ENCODE peak calls at places on chromosomes 5 and 9, in six cellular contexts. L, V, J, D, K and I are unnamed samples.

GRCh38 chr5:158340608-158341007 is 481.7 kb upstream of the CLINT1 start:
- DNase-seq in L (no peak), J (no peak), V (no peak), D (no peak), K (no peak), I (no peak)

GRCh38 chr5:157271740-157272271 is 5.9 kb downstream of the CYFIP2 start:
- DNase-seq in L (no peak), D (no peak), K (no peak), J (peak), V (no peak), I (peak)

GRCh38 chr9:6272229-6272597 is 56.0 kb upstream of the TPD52L3 start:
- DNase-seq in K (peak), J (peak), L (peak), V (no peak), D (peak), I (no peak)

GRCh38 chr5:131375351-131375750 is 111.5 kb downstream of the CDC42SE2 start:
- DNase-seq in V (no peak), J (no peak), D (no peak), L (no peak), K (no peak), I (peak)

GRCh38 chr5:154071799-154072781 is 33.3 kb downstream of the MFAP3 start:
- DNase-seq in L (peak), K (peak), D (peak), J (peak), V (peak), I (peak)

GRCh38 chr5:175813943-175814630 is 57.3 kb upstream of the CPLX2 start:
- DNase-seq in L (no peak), K (no peak), D (no peak), J (no peak), V (no peak), I (no peak)

GRCh38 chr5:78221964-78222451 is 72.5 kb downstream of the AP3B1 start:
- DNase-seq in J (no peak), K (peak), V (no peak), L (peak), D (peak), I (peak)

GRCh38 chr5:92980491-92980890 is 600.5 kb downstream of the NR2F1-AS1 start:
- DNase-seq in J (no peak), K (peak), V (no peak), D (no peak), L (peak), I (no peak)

GRCh38 chr9:93119953-93120845 is 13.9 kb downstream of the NINJ1 start:
- DNase-seq in K (peak), J (peak), V (peak), D (peak), L (peak), I (peak)
- TF ChIP-seq CTCF in K (peak), J (peak), V (peak), D (peak), L (peak), I (peak)

DNA sequence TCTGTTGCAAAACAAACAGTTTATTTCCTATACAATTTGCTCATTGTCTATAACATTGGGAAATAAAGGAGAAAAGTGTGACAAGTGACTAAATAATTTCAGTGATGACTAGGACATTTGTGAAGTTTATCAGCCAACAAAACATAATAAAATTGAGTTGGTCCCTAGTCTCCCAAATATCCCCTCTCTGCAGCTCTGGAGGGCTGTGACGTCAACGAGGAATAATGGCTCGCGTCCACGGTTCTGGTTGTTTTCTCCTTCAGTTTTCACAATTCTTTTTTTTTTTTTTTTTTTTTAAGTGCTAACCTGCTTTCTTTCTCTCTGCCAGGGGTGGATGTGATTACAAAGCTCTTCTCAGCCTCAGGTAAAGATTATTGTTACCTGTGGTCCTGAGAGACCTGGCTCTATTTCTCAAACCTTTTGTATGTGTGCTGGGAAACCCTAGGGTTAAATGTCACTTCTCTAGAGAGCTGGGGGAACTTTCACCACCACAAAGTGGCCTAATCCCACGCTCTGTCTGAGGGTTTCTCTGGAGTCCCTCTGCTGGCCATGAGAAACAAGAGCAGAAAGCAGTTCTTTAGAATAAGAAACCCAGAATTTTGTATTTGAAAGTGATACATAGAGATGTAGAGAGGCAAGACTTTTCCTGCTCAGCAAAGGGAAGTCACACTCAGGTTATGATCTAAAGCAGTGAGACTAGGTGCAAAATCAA is 36.2 kb upstream of the ANKRD55 start:
- DNase-seq in K (peak), L (peak), J (no peak), V (no peak), D (peak), I (peak)
- TF ChIP-seq CTCF in K (peak), L (peak), J (peak), V (peak), D (peak), I (no peak)

GRCh38 chr5:51829691-51830090 is 446.4 kb downstream of the ISL1 start:
- DNase-seq in J (no peak), L (no peak), D (peak), K (no peak), V (no peak), I (no peak)

GRCh38 chr5:51832934-51833470 is 449.8 kb downstream of the ISL1 start:
- DNase-seq in K (no peak), L (no peak), D (no peak), V (no peak), J (no peak), I (no peak)

DNA sequence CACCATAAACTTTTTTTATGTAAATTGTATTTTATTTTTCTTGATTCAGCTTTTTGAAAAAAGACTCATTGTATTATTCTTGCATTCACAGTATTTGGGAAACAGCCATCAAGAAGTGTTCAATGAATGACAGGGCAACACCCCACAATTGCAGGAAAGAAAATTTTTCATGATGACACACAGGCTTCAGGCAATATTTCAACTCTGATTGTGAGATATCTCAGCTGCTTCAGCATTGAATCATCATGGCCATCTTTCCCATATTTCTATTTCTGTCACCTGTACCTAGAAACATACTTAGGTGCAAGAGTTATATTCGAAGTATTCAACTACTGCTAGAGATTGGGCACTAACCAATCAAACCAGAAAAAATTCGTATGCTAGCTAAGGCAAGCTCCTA is 446.0 kb downstream of the ISL1 start:
- DNase-seq in V (no peak), L (peak), J (no peak), D (no peak), K (no peak), I (no peak)
- TF ChIP-seq CTCF in V (no peak), L (no peak), J (no peak), D (no peak), K (no peak), I (no peak)

DNA sequence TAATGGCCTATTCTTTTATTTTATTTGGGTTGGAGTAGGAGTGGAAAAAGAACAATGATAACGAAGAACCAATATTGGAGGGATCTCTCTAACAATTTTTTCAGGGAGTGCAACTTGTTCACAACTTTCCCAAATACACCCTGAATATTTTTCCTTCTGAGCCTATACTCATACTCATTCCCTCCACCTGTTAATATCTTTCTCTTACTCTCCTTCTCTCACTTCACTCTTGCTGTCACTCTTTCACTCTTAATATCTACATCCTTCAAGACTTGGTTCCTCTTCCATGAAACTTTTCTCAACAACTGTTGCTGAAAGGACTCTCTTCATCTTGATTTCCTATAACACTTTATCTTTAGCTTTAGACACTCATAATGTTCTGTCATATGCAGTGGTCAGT is 39.0 kb upstream of the MYOT start:
- DNase-seq in D (no peak), V (no peak), J (no peak), L (no peak), K (no peak), I (no peak)
- TF ChIP-seq CTCF in D (no peak), V (no peak), J (no peak), L (no peak), K (no peak), I (no peak)

GRCh38 chr9:135408676-135409254 is 70.8 kb upstream of the PPP1R26 start:
- DNase-seq in V (no peak), D (no peak), J (no peak), K (no peak), L (no peak), I (no peak)

GRCh38 chr9:135413086-135413375 is 66.6 kb upstream of the PPP1R26 start:
- DNase-seq in K (no peak), D (no peak), J (no peak), V (no peak), L (no peak), I (no peak)

GRCh38 chr9:135410421-135410820 is 69.2 kb upstream of the PPP1R26 start:
- DNase-seq in K (no peak), V (no peak), D (no peak), J (no peak), L (no peak), I (no peak)

GRCh38 chr9:135409286-135410200 is 70.0 kb upstream of the PPP1R26 start:
- DNase-seq in K (no peak), L (no peak), J (no peak), D (no peak), V (no peak), I (no peak)

GRCh38 chr9:135410831-135411473 is 68.6 kb upstream of the PPP1R26 start:
- DNase-seq in J (no peak), D (no peak), L (no peak), V (no peak), K (no peak), I (no peak)
- TF ChIP-seq CTCF in J (no peak), D (no peak), L (no peak), V (no peak), K (no peak), I (no peak)

DNA sequence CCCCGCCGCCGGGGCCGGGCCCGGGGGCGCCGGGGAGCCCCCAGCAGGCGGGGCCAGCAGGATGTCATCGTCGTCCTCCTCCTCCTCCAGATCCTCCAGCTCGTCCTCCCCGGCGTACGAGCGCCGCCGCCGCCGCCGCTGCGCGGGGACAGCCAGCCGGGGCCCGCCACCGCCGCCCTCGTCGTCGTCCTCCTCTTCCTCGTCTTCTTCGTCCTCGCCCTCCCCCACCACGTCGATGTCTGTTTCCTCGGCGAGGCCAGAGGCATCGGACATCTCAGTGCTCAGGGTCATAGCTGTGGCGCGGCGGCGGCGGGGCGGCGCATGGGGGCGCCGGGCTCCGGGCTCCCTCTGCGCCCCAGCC is 525 bp downstream of the FOXD1 start:
- DNase-seq in J (no peak), D (no peak), L (no peak), V (no peak), K (no peak), I (peak)
- TF ChIP-seq CTCF in J (no peak), D (no peak), L (no peak), V (no peak), K (no peak), I (no peak)